ENCODE peak calls at places on chromosomes 6 and 20, in four cellular contexts. R is GM23248, B is mesendoderm, U is K562. D is an unnamed sample. For H3K36me3 and H3K27me3, the result is how much of the 10 kb centered on the place peaks cover.

GRCh38 chr6:23218751-23219150 is 649.4 kb downstream of the HDGFL1 start:
- DNase-seq in R (no peak), B (peak), U (no peak), D (no peak)

GRCh38 chr20:25280051-25280573 is 32.2 kb downstream of the PYGB start:
- DNase-seq in R (no peak), B (no peak), U (no peak), D (no peak)

GRCh38 chr20:21147593-21147992 is 21.7 kb downstream of the KIZ start:
- DNase-seq in R (peak), B (no peak), U (no peak), D (no peak)

GRCh38 chr6:4164456-4164855 is 29.1 kb upstream of the ECI2 start:
- DNase-seq in R (no peak), B (no peak), U (no peak), D (no peak)

GRCh38 chr6:21214738-21215448 is 378.7 kb upstream of the SOX4 start:
- DNase-seq in R (no peak), B (no peak), U (no peak), D (no peak)

GRCh38 chr20:22402990-22403859 is 181.1 kb downstream of the FOXA2 start:
- DNase-seq in R (peak), B (peak), U (no peak), D (no peak)

GRCh38 chr6:112116215-112116614 is 28.8 kb downstream of the FAM229B start:
- DNase-seq in R (no peak), B (peak), U (no peak), D (no peak)

GRCh38 chr6:110551088-110551487 is 74.7 kb upstream of the SLC22A16 start:
- DNase-seq in R (no peak), B (no peak), U (no peak), D (no peak)

GRCh38 chr6:165602291-165602690 is 60.8 kb downstream of the PDE10A start:
- DNase-seq in R (no peak), B (no peak), U (no peak), D (no peak)

GRCh38 chr6:17867880-17868279 is 119.6 kb downstream of the KIF13A start:
- DNase-seq in R (peak), B (no peak), U (no peak), D (no peak)

GRCh38 chr6:67094431-67094830 is 1387.4 kb upstream of the EYS start:
- DNase-seq in R (no peak), B (no peak), U (no peak), D (no peak)

GRCh38 chr6:158518196-158519127 is 41.4 kb upstream of the TMEM181 start:
- DNase-seq in R (peak), B (peak), U (peak), D (peak)

GRCh38 chr6:111061493-111061892 is 25.8 kb upstream of the SLC16A10 start:
- DNase-seq in R (peak), B (peak), U (peak), D (no peak)

GRCh38 chr20:53683506-53683905 is 89.9 kb upstream of the ZNF217 start:
- DNase-seq in R (no peak), B (no peak), U (no peak), D (no peak)

GRCh38 chr20:17650301-17650761 is 31.7 kb downstream of the RRBP1 start:
- DNase-seq in R (peak), B (no peak), U (no peak), D (no peak)

GRCh38 chr20:44231713-44232468 is 15.2 kb upstream of the GDAP1L1 start:
- DNase-seq in R (no peak), B (peak), U (no peak), D (no peak)

GRCh38 chr6:1424306-1424927 is 35.0 kb downstream of the FOXF2 start:
- DNase-seq in R (peak), B (peak), U (no peak), D (peak)

GRCh38 chr6:139988702-139989101 is 614.3 kb upstream of the CITED2 start:
- DNase-seq in R (peak), B (no peak), U (no peak), D (no peak)

GRCh38 chr6:17093692-17094091 is 8.2 kb upstream of the STMND1 start:
- DNase-seq in R (peak), B (peak), U (no peak), D (peak)

GRCh38 chr6:4944325-4944724 is 59.5 kb downstream of the RPP40 start:
- DNase-seq in R (no peak), B (no peak), U (no peak), D (no peak)

GRCh38 chr20:8414611-8415274 is 282.7 kb downstream of the PLCB1 start:
- DNase-seq in R (peak), B (no peak), U (no peak), D (no peak)

GRCh38 chr6:32148722-32149576 is 2.8 kb downstream of the PRRT1 start:
- DNase-seq in R (peak), B (peak), U (peak), D (peak)

GRCh38 chr20:7010584-7010983 is 243.1 kb downstream of the BMP2 start:
- DNase-seq in R (peak), B (no peak), U (no peak), D (no peak)

GRCh38 chr20:49348563-49348962 is 70.7 kb upstream of the ZNFX1 start:
- DNase-seq in R (no peak), B (no peak), U (no peak), D (no peak)

GRCh38 chr20:23668477-23668951 is 20.3 kb downstream of the CST4 start:
- DNase-seq in R (peak), B (peak), U (peak), D (peak)

GRCh38 chr6:112663705-112664104 is 316.6 kb downstream of the RFPL4B start:
- DNase-seq in R (peak), B (no peak), U (no peak), D (no peak)

GRCh38 chr20:34045294-34045693 is 51.6 kb downstream of the RALY start:
- DNase-seq in R (peak), B (no peak), U (no peak), D (no peak)

GRCh38 chr6:96760153-96760687 is 77.1 kb downstream of the GPR63 start:
- DNase-seq in R (no peak), B (peak), U (no peak), D (no peak)

GRCh38 chr20:47814632-47815415 is 29.5 kb upstream of the SULF2 start:
- DNase-seq in R (no peak), B (no peak), U (no peak), D (no peak)

GRCh38 chr6:122649701-122650100 is 39.5 kb downstream of the PKIB start:
- DNase-seq in R (peak), B (no peak), U (no peak), D (no peak)

GRCh38 chr6:131574133-131574532 is 1.1 kb downstream of the ARG1 start:
- DNase-seq in R (no peak), B (no peak), U (no peak), D (no peak)

GRCh38 chr6:142893088-142893487 is 51.9 kb downstream of the HIVEP2 start:
- DNase-seq in R (peak), B (no peak), U (no peak), D (no peak)

GRCh38 chr6:21219856-21220255 is 373.7 kb upstream of the SOX4 start:
- DNase-seq in R (no peak), B (no peak), U (no peak), D (no peak)

GRCh38 chr20:3071610-3072529 is at the start of gene OXT:
- DNase-seq in R (peak), B (peak), U (no peak), D (no peak)

GRCh38 chr20:46670585-46671584 is 18.4 kb downstream of the TP53RK start:
- DNase-seq in R (no peak), B (no peak), U (no peak), D (no peak)

GRCh38 chr20:3043381-3043780 is at the start of gene GNRH2:
- DNase-seq in R (no peak), B (no peak), U (no peak), D (no peak)

GRCh38 chr6:30643656-30644055 is 3.3 kb upstream of the C6orf136 start:
- DNase-seq in R (peak), B (no peak), U (no peak), D (no peak)

GRCh38 chr6:53960311-53960710 is 150.9 kb upstream of the MLIP start:
- DNase-seq in R (peak), B (peak), U (no peak), D (no peak)
- H3K4me2 ChIP-seq in R (peak), B (no peak), U (no peak), D (no peak)

DNA sequence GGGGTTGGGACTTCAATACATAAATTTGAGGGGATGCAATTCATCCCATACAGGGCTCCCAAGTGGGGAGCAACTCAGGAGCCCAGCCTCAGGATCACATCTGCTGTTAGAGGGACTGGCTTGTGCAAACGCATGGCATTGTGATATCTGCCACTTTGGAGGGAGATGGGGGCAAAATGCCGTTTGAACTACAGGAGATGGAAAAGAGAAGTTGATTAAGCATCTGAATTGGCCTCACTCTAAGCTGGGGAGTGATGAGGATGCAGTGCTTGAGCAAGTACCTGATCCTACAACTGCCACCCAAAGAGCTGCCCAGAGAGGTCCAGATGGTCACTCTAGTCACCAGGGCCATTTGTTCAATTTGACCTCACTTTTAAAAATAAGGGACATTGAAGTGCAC is 2.0 kb downstream of the LY86 start:
- DNase-seq in R (no peak), B (no peak), U (no peak), D (peak)
- H3K36me3 ChIP-seq in R (under half), B (under half), U (under half), D (under half)

GRCh38 chr20:51175156-51175555 is 152.2 kb upstream of the KCNG1 start:
- DNase-seq in R (no peak), B (no peak), U (no peak), D (no peak)

GRCh38 chr20:51174536-51174935 is 151.6 kb upstream of the KCNG1 start:
- DNase-seq in R (no peak), B (no peak), U (no peak), D (no peak)

GRCh38 chr20:51171141-51171540 is 148.2 kb upstream of the KCNG1 start:
- DNase-seq in R (no peak), B (no peak), U (no peak), D (no peak)

GRCh38 chr20:51175724-51176123 is 152.8 kb upstream of the KCNG1 start:
- DNase-seq in R (no peak), B (no peak), U (no peak), D (no peak)

DNA sequence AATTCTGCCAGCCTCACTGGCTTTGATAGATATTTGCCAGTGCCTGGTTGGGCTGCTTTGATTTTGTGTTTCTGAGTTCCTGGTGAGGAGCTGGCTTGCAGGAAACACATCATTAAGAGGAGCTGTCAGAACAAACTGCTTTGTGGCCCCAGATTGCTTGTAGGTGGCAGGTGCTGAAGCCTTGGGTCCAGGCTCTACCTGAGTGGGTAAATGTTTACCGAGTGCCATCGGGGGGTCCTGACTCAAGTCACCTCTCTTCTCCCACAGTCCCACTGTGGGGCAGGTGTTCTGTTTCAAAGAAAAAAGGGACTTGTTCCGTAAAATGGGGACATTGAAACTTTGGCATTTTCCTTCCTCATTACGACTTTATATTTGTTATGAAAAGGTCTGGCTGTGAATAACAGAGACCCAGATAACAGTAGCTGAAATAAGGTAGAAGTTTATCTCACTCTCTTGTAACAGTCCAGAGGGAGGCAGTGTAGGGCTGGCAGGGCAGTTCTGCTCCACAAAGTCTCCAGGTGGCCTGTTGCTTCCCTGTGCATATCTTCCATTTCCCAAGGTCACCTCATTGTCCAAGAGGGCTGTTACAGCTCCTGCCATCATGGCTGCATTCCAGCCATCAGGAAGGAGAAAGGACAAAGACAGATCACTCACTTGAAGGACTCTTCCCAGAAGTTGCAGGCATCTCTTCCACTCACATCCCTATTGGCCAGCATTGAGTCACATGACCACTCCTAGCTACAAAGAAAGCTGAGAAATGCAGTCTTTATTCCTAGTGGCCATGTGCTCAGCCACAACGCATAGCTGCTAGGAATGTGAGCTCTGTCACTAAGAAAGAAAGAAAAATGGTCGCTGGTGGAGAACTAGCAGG is 149.9 kb upstream of the KCNG1 start:
- DNase-seq in R (no peak), B (peak), U (no peak), D (peak)
- H3K27me3 ChIP-seq in R (under half), B (under half), U (under half), D (under half)

GRCh38 chr6:169800668-169801395 is 49.4 kb downstream of the ERMARD start:
- DNase-seq in R (peak), B (peak), U (no peak), D (no peak)

GRCh38 chr6:169802790-169803189 is 51.4 kb downstream of the ERMARD start:
- DNase-seq in R (no peak), B (no peak), U (no peak), D (peak)

GRCh38 chr6:169803291-169803811 is 51.9 kb downstream of the ERMARD start:
- DNase-seq in R (no peak), B (no peak), U (no peak), D (peak)

GRCh38 chr6:169800116-169800667 is 48.8 kb downstream of the ERMARD start:
- DNase-seq in R (peak), B (no peak), U (no peak), D (no peak)

GRCh38 chr6:169801396-169802160 is 50.2 kb downstream of the ERMARD start:
- DNase-seq in R (no peak), B (no peak), U (no peak), D (no peak)
- H3K4me2 ChIP-seq in R (no peak), B (no peak), U (no peak), D (no peak)

DNA sequence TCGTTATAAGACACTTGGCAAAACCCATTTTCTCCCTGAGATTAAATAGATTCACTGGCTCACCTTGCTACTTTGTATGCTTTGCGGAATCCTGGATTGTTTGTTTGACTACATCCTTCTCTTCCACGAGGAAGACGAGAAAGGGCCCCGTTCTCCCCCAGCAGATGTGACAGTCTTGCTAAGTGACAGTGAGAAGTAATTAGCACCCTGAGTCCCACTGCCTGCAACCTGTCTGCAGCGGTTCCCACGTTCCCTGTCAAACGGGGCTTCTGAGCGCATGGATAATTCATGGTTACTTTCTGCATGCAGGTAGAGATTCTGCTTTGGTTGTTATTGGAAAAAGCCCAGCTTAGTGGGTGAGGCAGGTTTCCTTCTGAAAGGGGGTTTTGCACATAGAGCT is 163.7 kb downstream of the CDH26 start:
- DNase-seq in R (no peak), B (no peak), U (no peak), D (no peak)
- H3K36me3 ChIP-seq in R (under half), B (under half), U (under half), D (under half)

DNA sequence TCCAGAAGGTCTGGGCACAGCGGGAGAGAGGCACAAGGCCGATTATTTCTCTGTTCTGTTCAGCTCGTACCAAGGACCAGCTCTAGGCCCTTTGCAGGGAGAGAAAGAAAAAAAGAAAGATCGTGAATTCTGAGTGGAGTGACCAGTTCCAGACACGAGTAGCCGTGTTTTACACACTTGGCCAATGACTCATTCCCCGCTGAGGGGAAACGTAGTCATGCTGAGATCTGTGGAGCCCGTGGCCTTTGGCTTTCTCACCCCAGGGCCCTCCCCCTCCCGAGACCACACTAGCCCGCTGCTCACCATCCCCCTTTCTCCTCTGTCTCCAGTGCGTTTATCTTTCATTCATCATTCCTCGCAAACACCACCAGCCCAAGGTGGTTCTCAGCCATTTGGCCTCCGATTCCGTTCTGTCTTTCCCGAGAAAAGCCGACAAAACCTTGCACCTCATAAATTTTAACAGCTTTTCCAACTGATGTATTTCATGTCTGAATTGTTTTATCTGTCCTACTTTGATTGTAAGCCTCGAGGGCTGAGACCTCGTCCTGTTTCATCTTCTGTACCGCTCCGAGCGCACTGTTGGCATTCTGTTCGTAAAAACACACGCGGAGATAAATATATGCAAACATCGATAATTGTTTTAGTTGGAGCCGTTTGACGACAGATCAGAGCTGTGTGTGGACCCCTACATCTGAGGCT is 336.4 kb downstream of the CDH4 start:
- DNase-seq in R (peak), B (peak), U (no peak), D (no peak)
- H3K27me3 ChIP-seq in R (under half), B (under half), U (under half), D (under half)

DNA sequence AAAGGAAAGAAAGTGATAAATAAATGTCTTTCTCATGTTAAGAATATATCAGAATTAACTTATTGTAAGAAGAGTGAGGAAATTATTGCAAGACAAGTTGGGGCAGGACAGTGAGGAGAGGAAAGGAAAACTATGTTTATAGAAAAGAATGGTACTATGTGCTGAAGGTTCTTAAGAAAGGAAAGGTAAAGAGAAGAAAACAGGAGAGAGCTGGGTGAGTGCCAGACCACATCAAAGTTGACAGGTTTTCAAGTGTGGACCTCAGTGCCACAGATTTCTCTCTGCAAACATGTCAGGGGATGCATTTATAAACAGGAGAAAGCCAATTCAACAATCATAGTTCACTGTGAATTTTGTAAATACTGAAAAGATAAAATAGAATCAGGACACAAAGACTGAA is 439.2 kb downstream of the PKHD1 start:
- DNase-seq in R (no peak), B (no peak), U (no peak), D (no peak)
- H3K4me2 ChIP-seq in R (no peak), B (no peak), U (no peak), D (no peak)

GRCh38 chr6:14135865-14136539 is 18.4 kb downstream of the CD83 start:
- DNase-seq in R (no peak), B (no peak), U (no peak), D (no peak)
- H3K36me3 ChIP-seq in R (under half), B (under half), U (under half), D (under half)

GRCh38 chr6:27604986-27605385 is 132.1 kb upstream of the ZNF184 start:
- DNase-seq in R (peak), B (peak), U (peak), D (no peak)

GRCh38 chr6:27605401-27606342 is 132.8 kb upstream of the ZNF184 start:
- DNase-seq in R (peak), B (peak), U (peak), D (no peak)

GRCh38 chr6:27611451-27611850 is 138.5 kb upstream of the ZNF184 start:
- DNase-seq in R (no peak), B (no peak), U (no peak), D (no peak)

GRCh38 chr6:27608916-27609883 is 136.3 kb upstream of the ZNF184 start:
- DNase-seq in R (peak), B (peak), U (no peak), D (peak)
- H3K27me3 ChIP-seq in R (under half), B (under half), U (under half), D (under half)

DNA sequence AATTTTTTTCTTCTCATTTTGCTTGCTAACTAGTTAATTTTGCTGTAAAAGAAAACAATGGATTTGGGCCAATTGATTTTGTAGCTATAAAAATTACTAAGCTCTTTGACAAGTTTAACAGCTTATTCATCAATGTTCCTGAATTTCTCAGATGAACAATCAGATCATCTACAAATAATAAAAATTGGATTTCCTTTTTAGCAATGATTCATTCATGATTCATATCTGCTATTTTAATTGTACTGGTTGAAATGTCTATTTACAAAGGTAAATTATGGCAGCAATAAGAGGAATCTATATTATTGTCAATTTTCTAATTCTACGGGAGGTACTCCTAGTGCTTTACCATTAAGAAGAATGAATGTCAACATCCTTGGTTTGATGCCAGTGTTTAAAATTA is 178.8 kb upstream of the BTBD3 start:
- DNase-seq in R (no peak), B (no peak), U (no peak), D (no peak)
- H3K4me2 ChIP-seq in R (no peak), B (no peak), U (no peak), D (no peak)